ENCODE peak calls at places on chromosomes 12 and 14, in five cellular contexts. Q is HCT116, C is AG04449, S is left ventricle myocardium inferior, J is dorsolateral prefrontal cortex. U is an unnamed sample.
A peak's percentile ranks its signal among the peaks of the same experiment; 100 is the strongest.

GRCh38 chr12:109934026-109934425 is 34.0 kb downstream of the TCHP start:
- DNase-seq in Q (no peak), S (no peak), J (no peak), C (no peak), U (no peak)

GRCh38 chr12:56053407-56053893 is 11.7 kb downstream of the RPS26 start:
- DNase-seq in S (no peak), Q (no peak), J (no peak), C (no peak), U (no peak)

GRCh38 chr14:92951912-92952471 is 29.0 kb downstream of the CHGA start:
- DNase-seq in J (peak; percentile 93), Q (peak; percentile 27), C (no peak), S (peak; percentile 82), U (peak; percentile 73)

GRCh38 chr12:32039917-32040575 is 66.6 kb upstream of the BICD1 start:
- DNase-seq in C (no peak), J (no peak), Q (no peak), S (no peak), U (peak; percentile 48)

GRCh38 chr14:104142136-104143041 is 4.0 kb downstream of the KIF26A start:
- DNase-seq in S (no peak), Q (no peak), J (no peak), C (no peak), U (no peak)

GRCh38 chr12:23535441-23535840 is 414.0 kb downstream of the SOX5 start:
- DNase-seq in J (no peak), C (no peak), Q (no peak), S (no peak), U (no peak)

GRCh38 chr12:51409846-51410245 is 14.8 kb upstream of the SLC4A8 start:
- DNase-seq in J (no peak), Q (no peak), S (no peak), C (no peak), U (no peak)

GRCh38 chr14:51443195-51444018 is 203.4 kb downstream of the TMX1 start:
- DNase-seq in J (no peak), C (no peak), S (no peak), Q (no peak), U (peak; percentile 51)

GRCh38 chr12:12432373-12432772 is 75.5 kb downstream of the BORCS5 start:
- DNase-seq in J (no peak), Q (no peak), C (peak; percentile 65), S (no peak), U (no peak)

GRCh38 chr14:76237349-76237990 is 85.7 kb downstream of the GPATCH2L start:
- DNase-seq in Q (no peak), S (no peak), J (no peak), C (no peak), U (no peak)

GRCh38 chr12:8831116-8831515 is 8.7 kb downstream of the A2ML1 start:
- DNase-seq in Q (no peak), C (no peak), S (no peak), J (no peak), U (no peak)

GRCh38 chr14:103334644-103335603 is 887 bp downstream of the EIF5 start:
- DNase-seq in J (peak; percentile 57), C (no peak), Q (no peak), S (peak; percentile 57), U (peak; percentile 68)

GRCh38 chr12:13093191-13093849 is 10.1 kb downstream of the GSG1 start:
- DNase-seq in Q (no peak), S (no peak), C (no peak), J (no peak), U (no peak)

GRCh38 chr14:103880334-103880985 is 33.1 kb upstream of the PPP1R13B start:
- DNase-seq in C (no peak), Q (no peak), J (no peak), S (peak; percentile 83), U (peak; percentile 87)

GRCh38 chr12:87365423-87365822 is 663.8 kb downstream of the C12orf50 start:
- DNase-seq in C (no peak), Q (no peak), S (no peak), J (no peak), U (no peak)

GRCh38 chr12:52029686-52030085 is 21.6 kb upstream of the NR4A1 start:
- DNase-seq in S (no peak), Q (no peak), C (no peak), J (no peak), U (peak; percentile 65)

GRCh38 chr12:53207042-53207441 is at the start of gene ITGB7:
- DNase-seq in Q (no peak), J (no peak), S (no peak), C (no peak), U (no peak)

GRCh38 chr12:12282761-12283160 is 15.9 kb upstream of the LRP6 start:
- DNase-seq in Q (no peak), C (peak; percentile 37), S (no peak), J (no peak), U (peak; percentile 76)

GRCh38 chr12:99390707-99391106 is 256.8 kb upstream of the GARIN6 start:
- DNase-seq in C (no peak), J (no peak), S (no peak), Q (no peak), U (peak; percentile 15)
- TF ChIP-seq CTCF in C (peak; percentile 21), J (no peak), S (peak; percentile 10), Q (peak; percentile 74), U (no peak)

DNA sequence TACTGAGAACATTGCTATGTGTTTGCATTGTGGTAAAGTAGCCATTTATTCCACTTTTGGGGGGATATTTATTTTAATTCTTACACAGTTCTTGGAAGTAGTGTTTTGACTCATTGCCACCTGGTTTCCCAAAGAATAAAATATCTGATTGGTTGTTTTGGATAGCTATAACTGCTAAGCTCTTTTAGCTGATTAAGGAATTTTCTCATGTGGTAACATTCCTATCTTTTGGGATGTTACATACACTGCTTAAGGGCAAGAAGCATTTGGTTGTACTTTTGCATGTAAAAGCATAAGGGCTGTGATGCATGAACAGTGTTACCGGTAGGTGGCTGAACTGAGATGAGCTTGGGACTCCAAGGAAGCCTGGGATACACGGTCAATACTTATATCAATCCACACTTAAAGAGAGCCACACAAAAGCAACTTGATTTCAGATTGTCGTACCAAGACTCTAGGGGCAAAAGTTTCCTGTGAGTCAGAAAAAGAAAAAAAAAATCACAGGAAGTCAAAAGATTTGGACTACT is 71.4 kb upstream of the PRKD1 start:
- DNase-seq in S (no peak), J (no peak), Q (no peak), C (no peak), U (no peak)
- TF ChIP-seq CTCF in S (no peak), J (no peak), Q (no peak), C (no peak), U (no peak)

DNA sequence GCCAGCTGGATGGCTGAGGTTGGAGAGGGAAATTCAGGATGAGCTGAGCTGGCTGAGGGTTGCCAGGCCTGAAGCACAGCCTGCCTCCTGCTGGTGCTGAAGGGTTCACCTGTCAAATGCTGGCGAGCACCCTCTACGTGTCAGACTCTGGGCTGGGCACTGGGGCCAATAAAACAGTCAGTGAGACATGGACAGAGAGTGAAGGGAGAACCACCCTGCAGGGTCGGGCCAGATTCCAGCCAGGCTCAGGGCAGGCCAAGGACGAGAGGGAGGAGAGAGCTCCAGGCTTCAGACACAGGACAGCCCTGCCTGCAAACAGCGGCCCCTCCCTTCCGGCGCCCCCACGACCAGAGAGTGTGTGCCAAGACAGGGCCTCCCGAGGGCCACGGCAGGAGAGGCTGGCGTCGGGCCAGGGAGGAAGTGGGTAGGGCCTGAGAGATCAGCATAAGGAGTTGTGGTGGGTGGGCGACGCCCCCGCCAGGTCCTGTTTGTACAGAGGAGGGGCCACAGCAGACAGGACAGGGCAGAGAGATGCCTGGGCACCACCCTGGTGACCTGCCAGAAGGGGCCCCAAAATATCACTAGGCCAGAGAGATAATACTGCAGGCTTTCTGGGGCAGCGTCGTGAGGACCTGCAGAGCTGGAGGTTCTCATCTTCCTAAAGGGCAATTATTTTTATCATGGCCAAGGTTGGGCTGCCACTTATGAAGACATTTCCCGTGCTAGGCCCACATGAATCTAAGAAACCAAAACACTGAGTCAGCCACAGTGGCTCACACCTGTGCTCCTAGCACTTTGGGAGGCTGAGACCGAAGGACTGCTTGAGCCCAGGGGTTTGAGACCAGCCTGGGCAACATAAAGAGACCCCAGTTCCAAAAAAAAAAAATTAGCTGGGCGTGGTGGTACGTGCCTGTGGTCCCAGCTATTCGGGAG is 73.1 kb upstream of the GPR68 start:
- DNase-seq in C (no peak), Q (no peak), S (peak; percentile 82), J (no peak), U (no peak)
- TF ChIP-seq CTCF in C (no peak), Q (no peak), S (peak; percentile 26), J (no peak), U (peak; percentile 24)

GRCh38 chr12:117231750-117232149 is 41.5 kb upstream of the FBXO21 start:
- DNase-seq in Q (peak; percentile 24), J (no peak), S (no peak), C (no peak), U (no peak)

GRCh38 chr12:117226505-117226904 is 36.2 kb upstream of the FBXO21 start:
- DNase-seq in S (no peak), J (no peak), C (no peak), Q (no peak), U (no peak)

GRCh38 chr12:117225179-117225578 is 34.9 kb upstream of the FBXO21 start:
- DNase-seq in C (no peak), J (no peak), Q (no peak), S (no peak), U (no peak)

GRCh38 chr12:117228239-117228638 is 38.0 kb upstream of the FBXO21 start:
- DNase-seq in Q (no peak), S (no peak), C (no peak), J (no peak), U (no peak)

DNA sequence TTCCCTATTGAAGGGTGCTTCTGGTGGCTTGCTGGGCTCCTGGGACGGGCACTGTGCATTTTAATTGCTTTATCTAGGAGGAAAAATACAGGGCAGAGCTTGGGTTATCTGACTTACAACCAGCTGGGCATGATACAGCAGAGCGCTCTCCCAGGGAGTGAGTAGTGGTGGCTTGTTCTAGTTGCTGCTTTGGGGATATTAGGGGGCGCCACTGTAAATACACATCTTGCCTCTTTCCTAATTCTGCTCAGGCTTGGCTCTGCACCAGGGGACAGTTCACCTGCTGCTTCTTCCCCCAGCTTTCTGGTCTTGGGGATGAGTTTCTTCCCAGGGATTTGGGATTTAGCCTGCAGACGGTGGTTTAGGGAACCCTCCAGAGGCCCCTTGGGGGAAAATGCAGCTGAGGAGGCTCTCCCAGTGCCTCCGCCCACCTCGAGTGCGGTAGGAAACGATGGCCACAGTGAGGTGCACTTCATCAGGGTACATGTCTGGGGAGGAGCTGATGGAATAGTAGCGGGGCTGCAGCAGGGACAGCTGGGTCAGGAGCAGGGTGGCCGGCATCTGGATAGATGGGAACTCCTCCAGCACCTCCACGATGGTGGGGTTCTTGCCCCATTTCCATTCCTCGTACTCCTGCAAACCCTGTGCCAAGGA is 36.9 kb upstream of the FBXO21 start:
- DNase-seq in J (no peak), S (no peak), C (no peak), Q (no peak), U (no peak)
- TF ChIP-seq CTCF in J (no peak), S (no peak), C (no peak), Q (peak; percentile 5), U (no peak)

GRCh38 chr12:94980577-94980976 is 22.9 kb downstream of the NDUFA12 start:
- DNase-seq in C (no peak), J (no peak), S (no peak), Q (no peak), U (no peak)
- TF ChIP-seq CTCF in C (peak; percentile 7), J (peak; percentile 35), S (peak; percentile 30), Q (peak; percentile 16), U (peak; percentile 21)

DNA sequence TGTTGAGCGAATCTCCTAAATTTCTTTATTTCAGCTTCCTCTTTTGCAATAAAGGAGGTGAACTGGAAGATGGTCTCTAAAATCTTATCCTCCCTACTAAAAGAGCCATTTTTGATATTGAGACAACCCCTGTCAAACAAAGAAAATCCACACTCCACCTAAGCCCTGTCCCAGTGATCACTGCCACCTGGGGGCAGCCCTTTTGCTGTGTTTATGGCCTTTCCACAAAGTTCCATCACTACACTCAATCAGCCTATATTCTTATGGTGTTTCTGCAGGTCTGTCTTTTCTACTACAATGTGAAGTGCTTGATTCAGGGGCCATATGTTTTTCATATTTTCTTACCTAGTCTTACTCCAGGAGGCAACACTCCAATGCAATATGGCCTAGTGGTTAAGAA is 163.7 kb downstream of the BMP4 start:
- DNase-seq in C (no peak), Q (no peak), S (no peak), J (no peak), U (no peak)
- TF ChIP-seq CTCF in C (no peak), Q (peak; percentile 18), S (no peak), J (no peak), U (no peak)